ENCODE peak calls at places on chromosomes 4 and X, in nine cellular contexts. G, K, A, P, O, I, C, Q and B are unnamed samples.

GRCh38 chr4:15466596-15466995 is 3.1 kb upstream of the CC2D2A start:
- DNase-seq in O (no peak), Q (no peak), C (no peak), I (no peak), G (no peak), K (no peak), A (no peak), P (no peak), B (no peak)

GRCh38 chr4:36823199-36823967 is 421.2 kb upstream of the NWD2 start:
- DNase-seq in K (no peak), Q (no peak), I (peak), G (no peak), O (no peak), A (no peak), P (no peak), C (no peak), B (no peak)

GRCh38 chrX:65932173-65933084 is 107.5 kb downstream of the VSIG4 start:
- DNase-seq in Q (no peak), K (no peak), C (no peak), O (no peak), G (no peak), P (no peak), A (no peak), I (peak), B (peak)

GRCh38 chrX:53616921-53617320 is 69.6 kb downstream of the HUWE1 start:
- DNase-seq in I (no peak), A (no peak), O (no peak), C (no peak), G (no peak), K (no peak), P (no peak), Q (no peak), B (no peak)

GRCh38 chrX:106791495-106791894 is 11.0 kb upstream of the TBC1D8B start:
- DNase-seq in A (no peak), O (no peak), Q (no peak), G (no peak), I (peak), P (no peak), K (no peak), C (no peak), B (no peak)

GRCh38 chr4:151541438-151542071 is 132.6 kb downstream of the FHIP1A start:
- DNase-seq in A (no peak), Q (peak), I (peak), O (no peak), K (no peak), G (peak), C (peak), P (no peak), B (no peak)

GRCh38 chrX:39905475-39905889 is 192.3 kb downstream of the BCOR start:
- DNase-seq in O (no peak), A (no peak), C (no peak), G (no peak), Q (no peak), I (peak), P (no peak), K (no peak), B (no peak)

GRCh38 chr4:7160439-7160838 is 31.9 kb upstream of the SORCS2 start:
- DNase-seq in I (no peak), O (peak), G (no peak), C (no peak), K (no peak), P (peak), Q (no peak), A (no peak), B (no peak)

GRCh38 chr4:1772869-1773538 is 20.1 kb upstream of the FGFR3 start:
- DNase-seq in O (no peak), C (no peak), K (no peak), I (no peak), P (no peak), Q (no peak), A (no peak), G (no peak), B (peak)

GRCh38 chrX:120617996-120618630 is 11.7 kb downstream of the C1GALT1C1 start:
- DNase-seq in I (no peak), A (no peak), Q (no peak), C (no peak), K (no peak), O (no peak), P (no peak), G (no peak), B (no peak)

GRCh38 chrX:40273356-40274050 is 175.7 kb upstream of the BCOR start:
- DNase-seq in O (no peak), C (no peak), Q (no peak), A (no peak), P (no peak), I (no peak), G (no peak), K (no peak), B (no peak)

GRCh38 chr4:53306729-53307128 is 59.1 kb downstream of the SCFD2 start:
- DNase-seq in A (no peak), C (no peak), G (peak), K (no peak), P (no peak), I (peak), O (no peak), Q (peak), B (no peak)

GRCh38 chrX:153714256-153714655 is 9.9 kb downstream of the BCAP31 start:
- DNase-seq in G (no peak), K (no peak), O (no peak), C (no peak), Q (no peak), I (no peak), A (no peak), P (no peak), B (no peak)

GRCh38 chr4:143382539-143382938 is 45.9 kb downstream of the GAB1 start:
- DNase-seq in K (no peak), C (no peak), P (no peak), O (no peak), I (no peak), A (no peak), Q (no peak), G (no peak), B (no peak)

GRCh38 chr4:40185830-40186664 is 10.8 kb upstream of the RHOH start:
- DNase-seq in O (no peak), G (peak), Q (peak), K (no peak), A (no peak), I (no peak), P (no peak), C (no peak), B (no peak)

GRCh38 chrX:72430405-72430968 is 124.8 kb upstream of the CITED1 start:
- DNase-seq in O (no peak), P (no peak), I (peak), C (no peak), Q (no peak), G (no peak), K (no peak), A (no peak), B (no peak)

GRCh38 chr4:133146574-133147198 is 2.4 kb upstream of the PCDH10 start:
- DNase-seq in I (peak), P (peak), Q (no peak), C (peak), A (no peak), K (peak), O (peak), G (no peak), B (peak)

GRCh38 chr4:100881283-100881682 is 363.5 kb upstream of the EMCN start:
- DNase-seq in C (no peak), Q (no peak), I (no peak), P (no peak), K (no peak), O (no peak), G (no peak), A (no peak), B (no peak)

GRCh38 chr4:189825466-189825865 is 115.2 kb upstream of the FRG1 start:
- DNase-seq in G (no peak), P (no peak), C (no peak), I (no peak), Q (no peak), K (no peak), A (no peak), O (no peak), B (no peak)

GRCh38 chr4:146401274-146401673 is 120.5 kb downstream of the SLC10A7 start:
- DNase-seq in P (no peak), G (no peak), K (no peak), Q (no peak), C (no peak), I (no peak), A (no peak), O (no peak), B (no peak)

GRCh38 chr4:22500128-22500611 is 15.7 kb downstream of the ADGRA3 start:
- DNase-seq in A (no peak), Q (no peak), P (no peak), I (peak), C (no peak), G (no peak), K (no peak), O (no peak), B (no peak)

GRCh38 chr4:6761540-6762243 is 20.8 kb upstream of the KIAA0232 start:
- DNase-seq in A (no peak), Q (no peak), K (no peak), O (no peak), C (no peak), P (peak), G (no peak), I (peak), B (no peak)

GRCh38 chrX:130625381-130625780 is 223.6 kb downstream of the RBMX2 start:
- DNase-seq in A (no peak), O (no peak), P (no peak), C (no peak), G (no peak), I (no peak), Q (no peak), K (no peak), B (no peak)

GRCh38 chr4:141569141-141569540 is 67.2 kb upstream of the IL15 start:
- DNase-seq in G (no peak), Q (no peak), K (no peak), A (no peak), C (no peak), O (no peak), I (no peak), P (no peak), B (no peak)

GRCh38 chr4:127249066-127249766 is 383.5 kb upstream of the INTU start:
- DNase-seq in O (no peak), K (no peak), G (peak), I (peak), P (no peak), A (no peak), C (no peak), Q (no peak), B (no peak)

GRCh38 chr4:70397580-70397979 is at the start of gene OPRPN:
- DNase-seq in Q (no peak), I (no peak), G (no peak), P (no peak), O (no peak), K (no peak), C (no peak), A (no peak), B (no peak)